ENCODE peak calls at places on chromosomes 6 and 20, in seven cellular contexts. One of them, this sample, is unnamed.

GRCh38 chr6:53273356-53273755 is 75.4 kb downstream of the ELOVL5 start:
- DNase-seq in esophagus squamous epithelium: no peak
- DNase-seq in heart right ventricle: no peak
- DNase-seq in transverse colon: no peak
- DNase-seq in WERI-Rb-1: no peak
- DNase-seq in AG09309: no peak
- DNase-seq in fibroblast of lung: no peak
- DNase-seq in this sample: no peak

GRCh38 chr6:24991748-24992467 is 56.1 kb upstream of the RIPOR2 start:
- DNase-seq in WERI-Rb-1: peak; percentile 72
- DNase-seq in fibroblast of lung: peak; percentile 58
- DNase-seq in transverse colon: peak; percentile 50
- DNase-seq in AG09309: no peak
- DNase-seq in heart right ventricle: peak; percentile 17
- DNase-seq in esophagus squamous epithelium: no peak
- DNase-seq in this sample: peak; percentile 43

GRCh38 chr6:52560462-52560861 is 16.4 kb downstream of the TRAM2 start:
- DNase-seq in transverse colon: no peak
- DNase-seq in WERI-Rb-1: no peak
- DNase-seq in fibroblast of lung: no peak
- DNase-seq in AG09309: no peak
- DNase-seq in heart right ventricle: no peak
- DNase-seq in esophagus squamous epithelium: no peak
- DNase-seq in this sample: no peak

GRCh38 chr6:106213660-106214276 is 111.8 kb downstream of the ATG5 start:
- DNase-seq in AG09309: no peak
- DNase-seq in fibroblast of lung: no peak
- DNase-seq in transverse colon: no peak
- DNase-seq in WERI-Rb-1: no peak
- DNase-seq in heart right ventricle: no peak
- DNase-seq in esophagus squamous epithelium: no peak
- DNase-seq in this sample: no peak

GRCh38 chr6:125787791-125788190 is 3.0 kb upstream of the NCOA7 start:
- DNase-seq in WERI-Rb-1: peak; percentile 60
- DNase-seq in heart right ventricle: no peak
- DNase-seq in transverse colon: no peak
- DNase-seq in esophagus squamous epithelium: no peak
- DNase-seq in fibroblast of lung: peak; percentile 72
- DNase-seq in AG09309: no peak
- DNase-seq in this sample: peak; percentile 78

GRCh38 chr6:134199848-134200606 is 117.9 kb downstream of the SGK1 start:
- DNase-seq in WERI-Rb-1: no peak
- DNase-seq in esophagus squamous epithelium: no peak
- DNase-seq in transverse colon: no peak
- DNase-seq in heart right ventricle: no peak
- DNase-seq in fibroblast of lung: no peak
- DNase-seq in AG09309: no peak
- DNase-seq in this sample: no peak

GRCh38 chr6:4066029-4066755 is 12.7 kb downstream of the FAM217A start:
- DNase-seq in esophagus squamous epithelium: no peak
- DNase-seq in fibroblast of lung: no peak
- DNase-seq in transverse colon: no peak
- DNase-seq in WERI-Rb-1: no peak
- DNase-seq in AG09309: no peak
- DNase-seq in heart right ventricle: no peak
- DNase-seq in this sample: no peak

GRCh38 chr6:149271348-149272340 is 45.9 kb upstream of the TAB2 start:
- DNase-seq in transverse colon: peak; percentile 28
- DNase-seq in esophagus squamous epithelium: peak; percentile 21
- DNase-seq in heart right ventricle: no peak
- DNase-seq in fibroblast of lung: no peak
- DNase-seq in WERI-Rb-1: no peak
- DNase-seq in AG09309: peak; percentile 35
- DNase-seq in this sample: no peak

GRCh38 chr6:166289181-166290061 is 18.8 kb downstream of the PRR18 start:
- DNase-seq in transverse colon: no peak
- DNase-seq in AG09309: no peak
- DNase-seq in heart right ventricle: no peak
- DNase-seq in esophagus squamous epithelium: no peak
- DNase-seq in WERI-Rb-1: no peak
- DNase-seq in fibroblast of lung: no peak
- DNase-seq in this sample: no peak

GRCh38 chr20:54088430-54088829 is 18.0 kb upstream of the BCAS1 start:
- DNase-seq in fibroblast of lung: no peak
- DNase-seq in heart right ventricle: no peak
- DNase-seq in transverse colon: no peak
- DNase-seq in WERI-Rb-1: no peak
- DNase-seq in esophagus squamous epithelium: no peak
- DNase-seq in AG09309: no peak
- DNase-seq in this sample: no peak

GRCh38 chr20:1868856-1869255 is 26.4 kb upstream of the SIRPA start:
- DNase-seq in transverse colon: no peak
- DNase-seq in WERI-Rb-1: no peak
- DNase-seq in AG09309: no peak
- DNase-seq in fibroblast of lung: peak; percentile 51
- DNase-seq in heart right ventricle: no peak
- DNase-seq in esophagus squamous epithelium: no peak
- DNase-seq in this sample: peak; percentile 54

GRCh38 chr6:24630861-24631505 is 15.0 kb downstream of the KIAA0319 start:
- DNase-seq in heart right ventricle: no peak
- DNase-seq in AG09309: no peak
- DNase-seq in transverse colon: no peak
- DNase-seq in WERI-Rb-1: no peak
- DNase-seq in fibroblast of lung: no peak
- DNase-seq in esophagus squamous epithelium: no peak
- DNase-seq in this sample: no peak

GRCh38 chr20:46056970-46057855 is 28.2 kb downstream of the SLC12A5 start:
- DNase-seq in heart right ventricle: peak; percentile 57
- DNase-seq in transverse colon: no peak
- DNase-seq in fibroblast of lung: peak; percentile 47
- DNase-seq in AG09309: no peak
- DNase-seq in esophagus squamous epithelium: no peak
- DNase-seq in WERI-Rb-1: no peak
- DNase-seq in this sample: peak; percentile 49

GRCh38 chr20:46060975-46061374 is 28.8 kb downstream of the NCOA5 start:
- DNase-seq in esophagus squamous epithelium: no peak
- DNase-seq in transverse colon: no peak
- DNase-seq in fibroblast of lung: no peak
- DNase-seq in WERI-Rb-1: no peak
- DNase-seq in heart right ventricle: no peak
- DNase-seq in AG09309: no peak
- DNase-seq in this sample: no peak

GRCh38 chr20:46057856-46058655 is 29.0 kb downstream of the SLC12A5 start:
- DNase-seq in WERI-Rb-1: no peak
- DNase-seq in heart right ventricle: peak; percentile 55
- DNase-seq in transverse colon: peak; percentile 16
- DNase-seq in fibroblast of lung: peak; percentile 62
- DNase-seq in AG09309: no peak
- DNase-seq in esophagus squamous epithelium: no peak
- DNase-seq in this sample: peak; percentile 34

GRCh38 chr20:46060301-46060881 is 29.4 kb downstream of the NCOA5 start:
- DNase-seq in fibroblast of lung: no peak
- DNase-seq in WERI-Rb-1: no peak
- DNase-seq in transverse colon: no peak
- DNase-seq in esophagus squamous epithelium: no peak
- DNase-seq in heart right ventricle: no peak
- DNase-seq in AG09309: no peak
- DNase-seq in this sample: no peak

DNA sequence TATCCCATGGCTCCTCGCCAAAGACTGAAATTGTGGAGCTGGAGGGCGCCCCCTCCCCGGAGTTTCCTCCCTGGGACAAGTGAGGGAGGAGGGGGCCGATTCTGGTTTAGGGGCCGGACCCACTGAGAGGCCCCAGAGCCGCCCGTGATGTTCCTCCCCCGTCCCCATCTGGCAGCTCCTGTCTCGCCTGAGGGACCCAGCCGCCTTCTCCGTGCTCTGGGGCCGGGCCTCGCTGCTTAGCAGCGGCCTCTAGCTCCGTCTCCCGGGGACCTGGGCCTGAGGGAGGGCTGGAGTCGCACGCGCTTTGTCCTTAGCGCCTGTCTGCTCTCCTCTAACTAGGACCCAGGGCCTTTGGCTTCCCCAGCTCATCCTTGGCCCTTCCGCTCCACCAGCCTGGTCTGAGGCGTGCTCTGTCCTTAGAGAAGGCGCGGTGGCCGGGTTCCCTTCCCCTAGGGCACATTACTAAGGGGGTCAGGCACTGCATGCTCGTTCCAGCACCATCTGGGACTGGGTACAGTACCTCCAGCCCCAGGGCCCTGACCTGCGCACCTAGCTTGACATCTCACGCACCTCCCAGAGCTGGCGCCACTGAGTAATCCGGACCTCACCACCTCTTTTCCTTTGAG is 29.8 kb downstream of the SLC12A5 start:
- DNase-seq in WERI-Rb-1: no peak
- DNase-seq in fibroblast of lung: no peak
- DNase-seq in heart right ventricle: no peak
- DNase-seq in transverse colon: no peak
- DNase-seq in AG09309: no peak
- DNase-seq in esophagus squamous epithelium: no peak
- DNase-seq in this sample: no peak
- H3K4me3 ChIP-seq in WERI-Rb-1: no peak overlapping the region
- H3K4me3 ChIP-seq in fibroblast of lung: no peak overlapping the region
- H3K4me3 ChIP-seq in heart right ventricle: peak overlapping the region; percentile 39
- H3K4me3 ChIP-seq in transverse colon: peak overlapping the region; percentile 28
- H3K4me3 ChIP-seq in AG09309: peak overlapping the region; percentile 44
- H3K4me3 ChIP-seq in esophagus squamous epithelium: no peak overlapping the region
- H3K4me3 ChIP-seq in this sample: no peak overlapping the region

DNA sequence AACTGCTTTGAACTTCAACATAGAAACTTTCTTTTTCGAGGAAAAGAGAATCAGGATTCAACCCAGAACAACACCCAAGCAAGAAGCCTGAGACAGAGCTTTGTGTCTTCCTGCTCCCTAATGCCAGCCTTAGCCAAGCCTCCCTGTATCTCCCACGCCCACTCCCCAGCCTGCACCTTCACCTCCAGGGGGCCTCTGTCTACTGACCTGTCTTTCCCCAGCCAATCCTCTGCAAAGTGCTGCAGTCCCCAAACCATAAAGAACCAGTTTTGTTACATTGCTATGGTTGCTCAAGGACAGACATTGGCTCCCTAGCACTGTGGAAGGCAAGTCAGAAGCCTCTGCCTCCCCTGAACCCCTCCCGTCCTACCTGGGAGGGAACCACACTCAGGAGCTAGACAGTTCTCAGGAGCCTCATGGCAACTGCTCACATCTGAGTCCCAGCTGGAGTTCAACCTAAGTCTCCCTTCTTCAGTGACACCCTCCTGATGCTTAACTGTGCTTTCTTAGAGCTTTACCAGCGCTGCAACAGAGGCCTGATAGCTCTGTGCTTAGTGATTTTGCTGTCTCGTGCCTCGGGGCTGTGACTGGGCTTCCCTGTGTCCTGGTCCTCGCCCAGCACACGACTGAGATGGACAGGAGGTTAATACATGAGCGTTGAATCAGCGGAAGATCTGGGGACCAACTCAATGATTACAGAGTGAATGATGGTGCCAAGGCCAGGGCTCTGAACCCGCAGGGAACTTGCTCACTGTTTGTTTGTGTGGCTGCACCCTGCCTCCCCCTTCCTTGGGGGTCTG is 101.5 kb upstream of the DUSP22 start:
- DNase-seq in transverse colon: no peak
- DNase-seq in WERI-Rb-1: peak; percentile 75
- DNase-seq in fibroblast of lung: no peak
- DNase-seq in heart right ventricle: no peak
- DNase-seq in AG09309: no peak
- DNase-seq in esophagus squamous epithelium: no peak
- DNase-seq in this sample: no peak
- TF ChIP-seq CTCF in transverse colon: no peak
- TF ChIP-seq CTCF in WERI-Rb-1: peak; percentile 77
- TF ChIP-seq CTCF in fibroblast of lung: no peak
- TF ChIP-seq CTCF in heart right ventricle: no peak
- TF ChIP-seq CTCF in AG09309: no peak
- TF ChIP-seq CTCF in esophagus squamous epithelium: no peak
- TF ChIP-seq CTCF in this sample: no peak

GRCh38 chr6:100461920-100462295 is 2.8 kb downstream of the SIM1 start:
- DNase-seq in heart right ventricle: no peak
- DNase-seq in esophagus squamous epithelium: no peak
- DNase-seq in transverse colon: no peak
- DNase-seq in fibroblast of lung: no peak
- DNase-seq in WERI-Rb-1: no peak
- DNase-seq in AG09309: no peak
- DNase-seq in this sample: no peak

GRCh38 chr6:100462396-100462795 is 2.3 kb downstream of the SIM1 start:
- DNase-seq in transverse colon: no peak
- DNase-seq in AG09309: no peak
- DNase-seq in fibroblast of lung: no peak
- DNase-seq in WERI-Rb-1: no peak
- DNase-seq in esophagus squamous epithelium: no peak
- DNase-seq in heart right ventricle: no peak
- DNase-seq in this sample: no peak

GRCh38 chr6:100463685-100464161 is 998 bp downstream of the SIM1 start:
- DNase-seq in AG09309: no peak
- DNase-seq in heart right ventricle: no peak
- DNase-seq in transverse colon: no peak
- DNase-seq in fibroblast of lung: no peak
- DNase-seq in WERI-Rb-1: no peak
- DNase-seq in esophagus squamous epithelium: no peak
- DNase-seq in this sample: no peak

GRCh38 chr6:100464162-100464851 is 414 bp downstream of the SIM1 start:
- DNase-seq in heart right ventricle: no peak
- DNase-seq in transverse colon: no peak
- DNase-seq in esophagus squamous epithelium: no peak
- DNase-seq in fibroblast of lung: no peak
- DNase-seq in WERI-Rb-1: peak; percentile 54
- DNase-seq in AG09309: no peak
- DNase-seq in this sample: no peak

GRCh38 chr6:100462990-100463684 is 1.6 kb downstream of the SIM1 start:
- DNase-seq in heart right ventricle: no peak
- DNase-seq in fibroblast of lung: no peak
- DNase-seq in AG09309: no peak
- DNase-seq in esophagus squamous epithelium: no peak
- DNase-seq in transverse colon: no peak
- DNase-seq in WERI-Rb-1: no peak
- DNase-seq in this sample: no peak
- H3K4me3 ChIP-seq in heart right ventricle: no peak overlapping the region
- H3K4me3 ChIP-seq in fibroblast of lung: no peak overlapping the region
- H3K4me3 ChIP-seq in AG09309: no peak overlapping the region
- H3K4me3 ChIP-seq in esophagus squamous epithelium: no peak overlapping the region
- H3K4me3 ChIP-seq in transverse colon: no peak overlapping the region
- H3K4me3 ChIP-seq in WERI-Rb-1: no peak overlapping the region
- H3K4me3 ChIP-seq in this sample: no peak overlapping the region

GRCh38 chr6:157613011-157613522 is 210.0 kb upstream of the SNX9 start:
- DNase-seq in heart right ventricle: no peak
- DNase-seq in esophagus squamous epithelium: no peak
- DNase-seq in transverse colon: no peak
- DNase-seq in fibroblast of lung: peak; percentile 97
- DNase-seq in AG09309: peak; percentile 64
- DNase-seq in WERI-Rb-1: no peak
- DNase-seq in this sample: peak; percentile 87

GRCh38 chr6:157615951-157616350 is 207.1 kb upstream of the SNX9 start:
- DNase-seq in AG09309: no peak
- DNase-seq in fibroblast of lung: no peak
- DNase-seq in esophagus squamous epithelium: no peak
- DNase-seq in transverse colon: no peak
- DNase-seq in WERI-Rb-1: no peak
- DNase-seq in heart right ventricle: no peak
- DNase-seq in this sample: no peak

GRCh38 chr6:157611406-157611805 is 211.6 kb upstream of the SNX9 start:
- DNase-seq in transverse colon: no peak
- DNase-seq in WERI-Rb-1: no peak
- DNase-seq in fibroblast of lung: no peak
- DNase-seq in heart right ventricle: no peak
- DNase-seq in esophagus squamous epithelium: no peak
- DNase-seq in AG09309: no peak
- DNase-seq in this sample: no peak

GRCh38 chr6:157615411-157615763 is 207.7 kb upstream of the SNX9 start:
- DNase-seq in fibroblast of lung: peak; percentile 37
- DNase-seq in esophagus squamous epithelium: no peak
- DNase-seq in heart right ventricle: no peak
- DNase-seq in transverse colon: peak; percentile 33
- DNase-seq in AG09309: no peak
- DNase-seq in WERI-Rb-1: peak; percentile 40
- DNase-seq in this sample: no peak

GRCh38 chr6:157614026-157614484 is 209.0 kb upstream of the SNX9 start:
- DNase-seq in AG09309: peak; percentile 67
- DNase-seq in fibroblast of lung: peak; percentile 83
- DNase-seq in heart right ventricle: no peak
- DNase-seq in WERI-Rb-1: no peak
- DNase-seq in transverse colon: peak; percentile 35
- DNase-seq in esophagus squamous epithelium: no peak
- DNase-seq in this sample: no peak
- TF ChIP-seq CTCF in AG09309: peak; percentile 18
- TF ChIP-seq CTCF in fibroblast of lung: no peak
- TF ChIP-seq CTCF in heart right ventricle: no peak
- TF ChIP-seq CTCF in WERI-Rb-1: peak; percentile 10
- TF ChIP-seq CTCF in transverse colon: no peak
- TF ChIP-seq CTCF in esophagus squamous epithelium: no peak
- TF ChIP-seq CTCF in this sample: no peak